ENCODE peak calls at places on chromosomes 5 and 9, in ten cellular contexts. One of them, this sample, is unnamed.

GRCh38 chr5:84086517-84086916 is 298.2 kb downstream of the EDIL3 start:
- DNase-seq in fibroblast of lung: no peak
- DNase-seq in neural progenitor cell: no peak
- DNase-seq in GM23338: no peak
- DNase-seq in effector memory CD4-positive, alpha-beta T cell: no peak
- DNase-seq in CD4-positive, alpha-beta memory T cell: no peak
- DNase-seq in mammary epithelial cell: peak; percentile 1
- DNase-seq in PC-9: no peak
- DNase-seq in neuronal stem cell: no peak
- DNase-seq in Peyer's patch: no peak
- DNase-seq in this sample: no peak

GRCh38 chr5:177593511-177593910 is 1.5 kb downstream of the TMED9 start:
- DNase-seq in fibroblast of lung: no peak
- DNase-seq in neural progenitor cell: no peak
- DNase-seq in GM23338: no peak
- DNase-seq in effector memory CD4-positive, alpha-beta T cell: no peak
- DNase-seq in CD4-positive, alpha-beta memory T cell: no peak
- DNase-seq in mammary epithelial cell: no peak
- DNase-seq in PC-9: no peak
- DNase-seq in neuronal stem cell: no peak
- DNase-seq in Peyer's patch: peak; percentile 21
- DNase-seq in this sample: no peak

GRCh38 chr5:150846651-150847333 is 471 bp downstream of the IRGM start:
- DNase-seq in fibroblast of lung: peak; percentile 94
- DNase-seq in neural progenitor cell: peak; percentile 82
- DNase-seq in GM23338: peak; percentile 89
- DNase-seq in effector memory CD4-positive, alpha-beta T cell: peak; percentile 49
- DNase-seq in CD4-positive, alpha-beta memory T cell: peak; percentile 77
- DNase-seq in mammary epithelial cell: peak; percentile 73
- DNase-seq in PC-9: peak; percentile 38
- DNase-seq in neuronal stem cell: peak; percentile 58
- DNase-seq in Peyer's patch: peak; percentile 70
- DNase-seq in this sample: no peak

GRCh38 chr9:18474778-18475177 is 825 bp downstream of the ADAMTSL1 start:
- DNase-seq in fibroblast of lung: peak; percentile 78
- DNase-seq in neural progenitor cell: no peak
- DNase-seq in GM23338: no peak
- DNase-seq in effector memory CD4-positive, alpha-beta T cell: no peak
- DNase-seq in CD4-positive, alpha-beta memory T cell: no peak
- DNase-seq in mammary epithelial cell: no peak
- DNase-seq in PC-9: no peak
- DNase-seq in neuronal stem cell: no peak
- DNase-seq in Peyer's patch: no peak
- DNase-seq in this sample: no peak

GRCh38 chr9:10008101-10008799 is 604.6 kb downstream of the PTPRD start:
- DNase-seq in fibroblast of lung: no peak
- DNase-seq in neural progenitor cell: peak; percentile 87
- DNase-seq in GM23338: peak; percentile 91
- DNase-seq in effector memory CD4-positive, alpha-beta T cell: no peak
- DNase-seq in CD4-positive, alpha-beta memory T cell: no peak
- DNase-seq in mammary epithelial cell: no peak
- DNase-seq in PC-9: no peak
- DNase-seq in neuronal stem cell: peak; percentile 56
- DNase-seq in Peyer's patch: no peak
- DNase-seq in this sample: no peak

GRCh38 chr5:131305906-131306305 is 42.1 kb downstream of the CDC42SE2 start:
- DNase-seq in fibroblast of lung: peak; percentile 48
- DNase-seq in neural progenitor cell: no peak
- DNase-seq in GM23338: no peak
- DNase-seq in effector memory CD4-positive, alpha-beta T cell: no peak
- DNase-seq in CD4-positive, alpha-beta memory T cell: no peak
- DNase-seq in mammary epithelial cell: peak; percentile 42
- DNase-seq in PC-9: no peak
- DNase-seq in neuronal stem cell: no peak
- DNase-seq in Peyer's patch: no peak
- DNase-seq in this sample: no peak

GRCh38 chr9:117412006-117412715 is 2.7 kb downstream of the ASTN2 start:
- DNase-seq in fibroblast of lung: no peak
- DNase-seq in neural progenitor cell: peak; percentile 21
- DNase-seq in GM23338: peak; percentile 39
- DNase-seq in effector memory CD4-positive, alpha-beta T cell: no peak
- DNase-seq in CD4-positive, alpha-beta memory T cell: no peak
- DNase-seq in mammary epithelial cell: no peak
- DNase-seq in PC-9: no peak
- DNase-seq in neuronal stem cell: no peak
- DNase-seq in Peyer's patch: no peak
- DNase-seq in this sample: no peak

GRCh38 chr5:120599576-120599975 is 135.5 kb downstream of the PRR16 start:
- DNase-seq in fibroblast of lung: peak; percentile 90
- DNase-seq in neural progenitor cell: no peak
- DNase-seq in GM23338: no peak
- DNase-seq in effector memory CD4-positive, alpha-beta T cell: no peak
- DNase-seq in CD4-positive, alpha-beta memory T cell: no peak
- DNase-seq in mammary epithelial cell: peak; percentile 77
- DNase-seq in PC-9: peak; percentile 31
- DNase-seq in neuronal stem cell: no peak
- DNase-seq in Peyer's patch: no peak
- DNase-seq in this sample: no peak

GRCh38 chr5:169265888-169266287 is 35.1 kb downstream of the SLIT3 start:
- DNase-seq in fibroblast of lung: peak; percentile 11
- DNase-seq in neural progenitor cell: peak; percentile 8
- DNase-seq in GM23338: peak; percentile 55
- DNase-seq in effector memory CD4-positive, alpha-beta T cell: no peak
- DNase-seq in CD4-positive, alpha-beta memory T cell: no peak
- DNase-seq in mammary epithelial cell: peak; percentile 10
- DNase-seq in PC-9: no peak
- DNase-seq in neuronal stem cell: no peak
- DNase-seq in Peyer's patch: no peak
- DNase-seq in this sample: no peak

GRCh38 chr5:170405822-170406221 is 16.7 kb upstream of the KCNMB1 start:
- DNase-seq in fibroblast of lung: no peak
- DNase-seq in neural progenitor cell: no peak
- DNase-seq in GM23338: no peak
- DNase-seq in effector memory CD4-positive, alpha-beta T cell: no peak
- DNase-seq in CD4-positive, alpha-beta memory T cell: no peak
- DNase-seq in mammary epithelial cell: no peak
- DNase-seq in PC-9: no peak
- DNase-seq in neuronal stem cell: no peak
- DNase-seq in Peyer's patch: no peak
- DNase-seq in this sample: no peak

GRCh38 chr5:15009420-15009819 is 137.8 kb upstream of the ANKH start:
- DNase-seq in fibroblast of lung: peak; percentile 82
- DNase-seq in neural progenitor cell: no peak
- DNase-seq in GM23338: no peak
- DNase-seq in effector memory CD4-positive, alpha-beta T cell: no peak
- DNase-seq in CD4-positive, alpha-beta memory T cell: no peak
- DNase-seq in mammary epithelial cell: peak; percentile 74
- DNase-seq in PC-9: peak; percentile 63
- DNase-seq in neuronal stem cell: no peak
- DNase-seq in Peyer's patch: peak; percentile 57
- DNase-seq in this sample: no peak

GRCh38 chr5:54148858-54149257 is 161.5 kb downstream of the ARL15 start:
- DNase-seq in fibroblast of lung: peak; percentile 9
- DNase-seq in neural progenitor cell: no peak
- DNase-seq in GM23338: no peak
- DNase-seq in effector memory CD4-positive, alpha-beta T cell: no peak
- DNase-seq in CD4-positive, alpha-beta memory T cell: no peak
- DNase-seq in mammary epithelial cell: no peak
- DNase-seq in PC-9: no peak
- DNase-seq in neuronal stem cell: no peak
- DNase-seq in Peyer's patch: no peak
- DNase-seq in this sample: no peak

GRCh38 chr9:93077367-93077766 is 18.6 kb upstream of the CARD19 start:
- DNase-seq in fibroblast of lung: no peak
- DNase-seq in neural progenitor cell: no peak
- DNase-seq in GM23338: no peak
- DNase-seq in effector memory CD4-positive, alpha-beta T cell: no peak
- DNase-seq in CD4-positive, alpha-beta memory T cell: no peak
- DNase-seq in mammary epithelial cell: no peak
- DNase-seq in PC-9: no peak
- DNase-seq in neuronal stem cell: no peak
- DNase-seq in Peyer's patch: no peak
- DNase-seq in this sample: no peak

GRCh38 chr5:14587143-14587542 is 5.6 kb downstream of the OTULINL start:
- DNase-seq in fibroblast of lung: no peak
- DNase-seq in neural progenitor cell: no peak
- DNase-seq in GM23338: no peak
- DNase-seq in effector memory CD4-positive, alpha-beta T cell: no peak
- DNase-seq in CD4-positive, alpha-beta memory T cell: no peak
- DNase-seq in mammary epithelial cell: no peak
- DNase-seq in PC-9: no peak
- DNase-seq in neuronal stem cell: no peak
- DNase-seq in Peyer's patch: no peak
- DNase-seq in this sample: no peak

GRCh38 chr9:6564868-6565267 is 80.7 kb downstream of the GLDC start:
- DNase-seq in fibroblast of lung: peak; percentile 33
- DNase-seq in neural progenitor cell: no peak
- DNase-seq in GM23338: no peak
- DNase-seq in effector memory CD4-positive, alpha-beta T cell: no peak
- DNase-seq in CD4-positive, alpha-beta memory T cell: no peak
- DNase-seq in mammary epithelial cell: no peak
- DNase-seq in PC-9: no peak
- DNase-seq in neuronal stem cell: no peak
- DNase-seq in Peyer's patch: no peak
- DNase-seq in this sample: no peak

GRCh38 chr9:135163023-135163780 is 75.7 kb downstream of the OLFM1 start:
- DNase-seq in fibroblast of lung: no peak
- DNase-seq in neural progenitor cell: no peak
- DNase-seq in GM23338: no peak
- DNase-seq in effector memory CD4-positive, alpha-beta T cell: no peak
- DNase-seq in CD4-positive, alpha-beta memory T cell: no peak
- DNase-seq in mammary epithelial cell: no peak
- DNase-seq in PC-9: no peak
- DNase-seq in neuronal stem cell: no peak
- DNase-seq in Peyer's patch: no peak
- DNase-seq in this sample: no peak

GRCh38 chr5:54404568-54404967 is 50.9 kb upstream of the HSPB3 start:
- DNase-seq in fibroblast of lung: peak; percentile 45
- DNase-seq in neural progenitor cell: no peak
- DNase-seq in GM23338: no peak
- DNase-seq in effector memory CD4-positive, alpha-beta T cell: no peak
- DNase-seq in CD4-positive, alpha-beta memory T cell: no peak
- DNase-seq in mammary epithelial cell: peak; percentile 91
- DNase-seq in PC-9: no peak
- DNase-seq in neuronal stem cell: no peak
- DNase-seq in Peyer's patch: no peak
- DNase-seq in this sample: no peak

DNA sequence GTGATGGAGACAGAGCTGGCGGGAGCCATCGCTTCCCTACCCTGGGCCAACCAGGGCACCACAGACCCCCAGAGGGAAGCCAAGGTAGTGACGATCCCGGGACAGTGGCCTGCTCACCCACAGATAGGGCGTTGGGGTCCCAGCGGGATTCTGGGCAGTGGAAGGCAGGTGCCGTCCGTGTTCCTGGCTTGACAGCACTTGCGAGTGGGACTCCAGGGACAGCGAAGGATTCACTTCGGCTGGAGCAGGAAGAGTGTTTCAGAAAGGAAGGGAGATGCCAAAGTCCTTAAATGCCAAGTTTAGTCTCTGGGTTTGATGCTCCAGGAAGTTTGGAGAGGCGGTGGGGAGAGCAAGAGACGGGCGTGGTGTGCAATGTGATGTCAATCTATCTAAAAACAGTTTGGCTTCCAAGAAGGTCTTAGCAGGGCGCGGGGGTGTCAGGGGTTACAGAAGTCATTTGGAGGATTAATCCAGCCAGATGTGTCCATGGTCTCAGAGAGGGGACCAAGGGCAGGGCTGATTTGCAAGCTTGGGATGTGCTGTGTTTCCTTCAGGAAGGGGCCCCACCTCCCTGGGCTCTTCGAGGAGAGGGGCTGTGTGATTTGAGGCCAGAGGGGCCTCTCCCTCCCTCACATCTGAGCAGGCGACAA is 74.9 kb downstream of the NTNG2 start:
- DNase-seq in fibroblast of lung: no peak
- DNase-seq in neural progenitor cell: no peak
- DNase-seq in GM23338: no peak
- DNase-seq in effector memory CD4-positive, alpha-beta T cell: no peak
- DNase-seq in CD4-positive, alpha-beta memory T cell: no peak
- DNase-seq in mammary epithelial cell: no peak
- DNase-seq in PC-9: no peak
- DNase-seq in neuronal stem cell: no peak
- DNase-seq in Peyer's patch: no peak
- DNase-seq in this sample: no peak
- H3K4me1 ChIP-seq in fibroblast of lung: no peaks in the 10 kb centered on the region
- H3K4me1 ChIP-seq in neural progenitor cell: peaks cover 20% of the 10 kb centered on the region
- H3K4me1 ChIP-seq in GM23338: peaks cover 6% of the 10 kb centered on the region
- H3K4me1 ChIP-seq in effector memory CD4-positive, alpha-beta T cell: peaks cover 6% of the 10 kb centered on the region
- H3K4me1 ChIP-seq in CD4-positive, alpha-beta memory T cell: peaks cover 14% of the 10 kb centered on the region
- H3K4me1 ChIP-seq in mammary epithelial cell: peaks cover 9% of the 10 kb centered on the region
- H3K4me1 ChIP-seq in PC-9: no peaks in the 10 kb centered on the region
- H3K4me1 ChIP-seq in neuronal stem cell: peaks cover 8% of the 10 kb centered on the region
- H3K4me1 ChIP-seq in Peyer's patch: no peaks in the 10 kb centered on the region
- H3K4me1 ChIP-seq in this sample: no peaks in the 10 kb centered on the region

GRCh38 chr5:166942948-166943347 is 1348.5 kb upstream of the WWC1 start:
- DNase-seq in fibroblast of lung: no peak
- DNase-seq in neural progenitor cell: no peak
- DNase-seq in GM23338: no peak
- DNase-seq in effector memory CD4-positive, alpha-beta T cell: no peak
- DNase-seq in CD4-positive, alpha-beta memory T cell: no peak
- DNase-seq in mammary epithelial cell: no peak
- DNase-seq in PC-9: no peak
- DNase-seq in neuronal stem cell: no peak
- DNase-seq in Peyer's patch: no peak
- DNase-seq in this sample: no peak
- H3K4me1 ChIP-seq in fibroblast of lung: no peaks in the 10 kb centered on the region
- H3K4me1 ChIP-seq in neural progenitor cell: no peaks in the 10 kb centered on the region
- H3K4me1 ChIP-seq in GM23338: no peaks in the 10 kb centered on the region
- H3K4me1 ChIP-seq in effector memory CD4-positive, alpha-beta T cell: no peaks in the 10 kb centered on the region
- H3K4me1 ChIP-seq in CD4-positive, alpha-beta memory T cell: no peaks in the 10 kb centered on the region
- H3K4me1 ChIP-seq in mammary epithelial cell: no peaks in the 10 kb centered on the region
- H3K4me1 ChIP-seq in PC-9: no peaks in the 10 kb centered on the region
- H3K4me1 ChIP-seq in neuronal stem cell: no peaks in the 10 kb centered on the region
- H3K4me1 ChIP-seq in Peyer's patch: no peaks in the 10 kb centered on the region
- H3K4me1 ChIP-seq in this sample: no peaks in the 10 kb centered on the region

DNA sequence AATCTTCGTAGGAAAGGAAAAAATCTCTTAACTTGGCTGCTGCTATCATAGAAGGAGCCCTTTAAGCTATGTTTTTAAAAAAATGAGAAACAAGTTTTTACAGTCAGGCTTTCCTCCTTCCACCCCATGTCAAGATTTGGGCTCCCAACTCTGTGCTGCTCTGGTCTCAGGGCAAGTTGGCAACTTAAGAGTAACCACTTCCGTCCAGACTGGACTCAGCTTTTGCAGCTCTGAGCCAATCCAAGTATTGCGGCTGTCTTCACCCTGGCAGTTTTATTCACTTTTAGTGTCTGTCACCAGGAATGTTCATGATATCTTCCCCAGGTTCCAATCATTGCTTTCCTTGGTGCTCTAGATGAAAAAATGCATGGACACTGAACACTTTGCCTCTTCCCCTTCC is 115.9 kb upstream of the GAS1 start:
- DNase-seq in fibroblast of lung: no peak
- DNase-seq in neural progenitor cell: no peak
- DNase-seq in GM23338: no peak
- DNase-seq in effector memory CD4-positive, alpha-beta T cell: no peak
- DNase-seq in CD4-positive, alpha-beta memory T cell: no peak
- DNase-seq in mammary epithelial cell: no peak
- DNase-seq in PC-9: no peak
- DNase-seq in neuronal stem cell: no peak
- DNase-seq in Peyer's patch: no peak
- DNase-seq in this sample: no peak
- H3K4me1 ChIP-seq in fibroblast of lung: no peaks in the 10 kb centered on the region
- H3K4me1 ChIP-seq in neural progenitor cell: no peaks in the 10 kb centered on the region
- H3K4me1 ChIP-seq in GM23338: no peaks in the 10 kb centered on the region
- H3K4me1 ChIP-seq in effector memory CD4-positive, alpha-beta T cell: no peaks in the 10 kb centered on the region
- H3K4me1 ChIP-seq in CD4-positive, alpha-beta memory T cell: no peaks in the 10 kb centered on the region
- H3K4me1 ChIP-seq in mammary epithelial cell: peaks cover 34% of the 10 kb centered on the region
- H3K4me1 ChIP-seq in PC-9: no peaks in the 10 kb centered on the region
- H3K4me1 ChIP-seq in neuronal stem cell: no peaks in the 10 kb centered on the region
- H3K4me1 ChIP-seq in Peyer's patch: no peaks in the 10 kb centered on the region
- H3K4me1 ChIP-seq in this sample: peaks cover 27% of the 10 kb centered on the region

GRCh38 chr9:76552751-76553150 is 93.8 kb downstream of the GCNT1 start:
- DNase-seq in fibroblast of lung: no peak
- DNase-seq in neural progenitor cell: peak; percentile 11
- DNase-seq in GM23338: peak; percentile 67
- DNase-seq in effector memory CD4-positive, alpha-beta T cell: no peak
- DNase-seq in CD4-positive, alpha-beta memory T cell: no peak
- DNase-seq in mammary epithelial cell: no peak
- DNase-seq in PC-9: no peak
- DNase-seq in neuronal stem cell: no peak
- DNase-seq in Peyer's patch: no peak
- DNase-seq in this sample: no peak
- H3K4me1 ChIP-seq in fibroblast of lung: peaks cover 3% of the 10 kb centered on the region
- H3K4me1 ChIP-seq in neural progenitor cell: no peaks in the 10 kb centered on the region
- H3K4me1 ChIP-seq in GM23338: peaks cover 9% of the 10 kb centered on the region
- H3K4me1 ChIP-seq in effector memory CD4-positive, alpha-beta T cell: no peaks in the 10 kb centered on the region
- H3K4me1 ChIP-seq in CD4-positive, alpha-beta memory T cell: no peaks in the 10 kb centered on the region
- H3K4me1 ChIP-seq in mammary epithelial cell: peaks cover 7% of the 10 kb centered on the region
- H3K4me1 ChIP-seq in PC-9: no peaks in the 10 kb centered on the region
- H3K4me1 ChIP-seq in neuronal stem cell: no peaks in the 10 kb centered on the region
- H3K4me1 ChIP-seq in Peyer's patch: no peaks in the 10 kb centered on the region
- H3K4me1 ChIP-seq in this sample: no peaks in the 10 kb centered on the region

This sample was measured in thoracic aorta.